ENCODE peak calls at places on chromosomes 5 and 9, in eight cellular contexts. C, Z, D, V, O, E, A and B are unnamed samples.

GRCh38 chr5:124527220-124527991 is 219.0 kb downstream of the ZNF608 start:
- DNase-seq in D (no peak), E (no peak), C (no peak), O (no peak), V (no peak), Z (no peak), A (no peak), B (peak)

GRCh38 chr5:34743878-34744277 is 87.8 kb downstream of the RAI14 start:
- DNase-seq in D (no peak), V (no peak), A (no peak), O (peak), C (no peak), Z (no peak), E (no peak), B (peak)

GRCh38 chr5:172383231-172383802 is 71.0 kb downstream of the SH3PXD2B start:
- DNase-seq in C (peak), D (no peak), E (no peak), O (peak), V (no peak), A (peak), Z (no peak), B (peak)

GRCh38 chr5:113067635-113068344 is 91.2 kb downstream of the DCP2 start:
- DNase-seq in A (no peak), C (no peak), V (no peak), E (no peak), O (no peak), Z (no peak), D (no peak), B (no peak)

GRCh38 chr9:17005085-17005484 is 129.8 kb upstream of the CNTLN start:
- DNase-seq in O (peak), A (no peak), Z (no peak), D (no peak), E (no peak), C (peak), V (peak), B (no peak)

GRCh38 chr5:53712327-53712726 is 151.9 kb downstream of the NDUFS4 start:
- DNase-seq in A (no peak), D (no peak), V (no peak), E (no peak), C (no peak), O (no peak), Z (no peak), B (no peak)

GRCh38 chr9:114288233-114289051 is 34.5 kb upstream of the ORM1 start:
- DNase-seq in V (no peak), O (peak), Z (peak), D (no peak), E (no peak), C (peak), A (peak), B (peak)

GRCh38 chr5:59090323-59090722 is 507.4 kb downstream of the RAB3C start:
- DNase-seq in D (no peak), A (no peak), E (no peak), Z (no peak), C (no peak), O (no peak), V (no peak), B (no peak)

GRCh38 chr5:150312518-150312917 is 9.8 kb upstream of the ARSI start:
- DNase-seq in O (no peak), Z (no peak), C (no peak), A (no peak), V (no peak), E (no peak), D (no peak), B (no peak)

GRCh38 chr9:93123561-93124283 is 10.3 kb downstream of the NINJ1 start:
- DNase-seq in A (peak), O (no peak), C (no peak), E (no peak), Z (peak), D (no peak), V (no peak), B (no peak)

GRCh38 chr5:179907570-179908324 is at the start of gene TBC1D9B:
- DNase-seq in C (peak), A (peak), Z (no peak), E (peak), V (peak), D (peak), O (no peak), B (no peak)

GRCh38 chr9:81191222-81191621 is 498.1 kb downstream of the TLE1 start:
- DNase-seq in O (no peak), D (no peak), V (no peak), C (no peak), A (no peak), E (no peak), Z (no peak), B (no peak)

GRCh38 chr5:100889896-100890295 is 13.2 kb downstream of the ST8SIA4 start:
- DNase-seq in E (no peak), A (no peak), C (no peak), D (no peak), Z (no peak), V (no peak), O (no peak), B (no peak)

GRCh38 chr5:77777281-77777892 is 1.2 kb upstream of the TBCA start:
- DNase-seq in O (no peak), V (no peak), D (no peak), A (no peak), C (no peak), E (no peak), Z (no peak), B (no peak)

GRCh38 chr9:100150209-100150608 is 51.2 kb downstream of the INVS start:
- DNase-seq in E (no peak), C (no peak), A (no peak), V (no peak), D (no peak), O (peak), Z (no peak), B (peak)

GRCh38 chr5:77241444-77241843 is 31.0 kb downstream of the PDE8B start:
- DNase-seq in O (no peak), E (no peak), Z (no peak), D (no peak), C (no peak), A (peak), V (no peak), B (no peak)

GRCh38 chr9:116267021-116267420 is 113.4 kb downstream of the PAPPA start:
- DNase-seq in Z (no peak), A (no peak), V (no peak), E (no peak), C (no peak), D (no peak), O (no peak), B (no peak)

GRCh38 chr9:9133526-9133925 is 1333.9 kb upstream of the DMAC1 start:
- DNase-seq in D (no peak), Z (no peak), C (no peak), O (no peak), V (no peak), E (no peak), A (no peak), B (no peak)

GRCh38 chr5:139820130-139820529 is 24.5 kb downstream of the PSD2 start:
- DNase-seq in O (no peak), D (no peak), E (no peak), Z (peak), C (no peak), V (no peak), A (no peak), B (no peak)

GRCh38 chr9:71793386-71794105 is 25.2 kb upstream of the CEMIP2 start:
- DNase-seq in O (peak), D (no peak), A (no peak), E (no peak), C (no peak), Z (no peak), V (no peak), B (no peak)

GRCh38 chr9:115614931-115615401 is 497.0 kb upstream of the TNC start:
- DNase-seq in V (no peak), A (no peak), D (no peak), O (peak), Z (no peak), C (no peak), E (no peak), B (no peak)

GRCh38 chr9:123929177-123929869 is 603 bp downstream of the DENND1A start:
- DNase-seq in D (no peak), C (no peak), V (no peak), E (peak), Z (no peak), A (peak), O (no peak), B (no peak)

GRCh38 chr9:4980046-4980727 is 4.9 kb upstream of the JAK2 start:
- DNase-seq in V (no peak), O (no peak), A (no peak), E (no peak), D (no peak), Z (no peak), C (no peak), B (no peak)

GRCh38 chr9:88746029-88746743 is 211.2 kb downstream of the NXNL2 start:
- DNase-seq in D (no peak), O (peak), V (no peak), Z (no peak), E (no peak), C (no peak), A (no peak), B (peak)

DNA sequence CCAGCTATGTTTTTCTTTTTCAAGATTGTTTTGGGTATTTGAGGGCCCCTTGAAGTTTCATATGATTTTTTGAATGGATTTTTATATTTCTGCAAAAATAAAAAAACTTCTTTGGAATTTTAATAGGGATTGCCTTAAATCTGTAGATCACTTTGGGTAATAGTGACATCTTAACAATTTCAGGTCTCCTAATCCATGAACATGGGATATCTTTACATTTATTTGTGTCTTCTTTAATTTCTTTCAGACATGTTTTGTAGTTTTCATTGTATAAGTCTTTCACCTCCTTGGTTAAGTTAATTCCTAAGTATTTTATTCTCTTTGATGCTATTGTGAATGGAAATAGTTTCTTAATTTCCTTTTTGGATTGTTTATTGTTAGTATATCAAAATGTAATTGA is 79.1 kb downstream of the PPIC start:
- DNase-seq in Z (no peak), A (no peak), C (no peak), E (no peak), D (no peak), V (no peak), O (no peak), B (no peak)
- TF ChIP-seq CTCF in Z (no peak), A (no peak), C (no peak), E (no peak), D (no peak), V (no peak), O (no peak), B (no peak)

DNA sequence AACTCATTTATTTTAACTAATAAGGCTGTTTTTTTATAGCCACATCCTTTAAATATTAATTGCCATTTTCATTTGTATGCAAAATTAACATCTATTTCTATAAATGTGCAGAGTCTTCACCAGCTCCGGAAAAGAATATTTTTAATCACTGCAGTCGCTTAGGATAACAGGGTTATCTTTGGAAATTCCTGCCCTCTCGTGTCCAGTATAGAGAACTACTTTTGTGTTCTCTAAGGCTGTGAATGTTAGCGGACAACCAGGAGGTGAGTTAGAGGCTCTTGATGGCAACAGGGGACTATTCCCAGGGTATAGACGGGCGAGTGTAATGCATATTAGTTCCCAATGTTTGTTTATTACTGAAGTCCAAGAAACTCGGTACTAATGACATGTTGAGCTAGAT is 59.4 kb downstream of the GGTA1 start:
- DNase-seq in C (no peak), A (no peak), V (no peak), D (no peak), Z (no peak), E (no peak), O (peak), B (no peak)
- TF ChIP-seq CTCF in C (no peak), A (peak), V (no peak), D (peak), Z (peak), E (peak), O (peak), B (peak)

GRCh38 chr5:67141644-67142043 is 55.0 kb downstream of the CD180 start:
- DNase-seq in V (no peak), E (no peak), A (no peak), Z (no peak), D (no peak), O (no peak), C (no peak), B (no peak)
- TF ChIP-seq CTCF in V (no peak), E (no peak), A (no peak), Z (no peak), D (no peak), O (no peak), C (no peak), B (no peak)

DNA sequence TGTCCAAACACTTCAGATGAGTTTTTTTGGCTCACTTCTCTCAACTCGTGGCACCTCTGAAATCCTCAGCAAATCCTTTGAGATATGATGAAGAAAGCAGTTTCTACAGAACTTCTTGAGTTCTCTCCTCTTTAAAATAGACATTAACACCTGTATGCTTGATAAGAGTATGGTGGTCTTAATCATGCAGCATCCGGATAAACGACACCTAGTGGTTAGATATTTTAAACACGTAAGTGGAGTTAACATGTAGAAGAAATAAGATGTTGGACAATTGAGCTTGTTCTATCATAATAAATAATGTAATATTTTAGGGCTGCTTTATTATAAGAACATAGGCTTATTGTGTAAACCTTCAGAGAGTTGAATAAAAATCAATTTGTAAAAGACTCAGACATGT is 324.8 kb downstream of the CYLC2 start:
- DNase-seq in D (no peak), V (no peak), A (no peak), O (no peak), Z (no peak), E (peak), C (no peak), B (no peak)
- TF ChIP-seq CTCF in D (peak), V (no peak), A (no peak), O (peak), Z (peak), E (peak), C (no peak), B (no peak)